ENCODE peak calls at places on chromosomes 3 and 15, in seven cellular contexts. T is A549, F is SK-N-SH, P is HepG2, Q is K562, J is GM23338, H is HCT116. W is an unnamed sample.
A peak's percentile ranks its signal among the peaks of the same experiment; 100 is the strongest.

GRCh38 chr3:125440559-125440955 is 65.4 kb upstream of the ZNF148 start:
- DNase-seq in T (peak; percentile 6), F (no peak), P (peak; percentile 67), Q (peak; percentile 19), J (no peak), H (no peak), W (no peak)

GRCh38 chr15:68431792-68432401 is at the start of gene ITGA11:
- DNase-seq in T (peak; percentile 57), F (peak; percentile 91), P (no peak), Q (no peak), J (peak; percentile 90), H (no peak), W (no peak)

GRCh38 chr3:187292631-187293513 is 1.3 kb upstream of the MASP1 start:
- DNase-seq in T (no peak), F (no peak), P (no peak), Q (no peak), J (no peak), H (no peak), W (no peak)

GRCh38 chr3:57778499-57778898 is 22.4 kb downstream of the SLMAP start:
- DNase-seq in T (no peak), F (no peak), P (no peak), Q (no peak), J (no peak), H (no peak), W (no peak)

GRCh38 chr15:65184305-65184943 is 718 bp downstream of the CLPX start:
- DNase-seq in T (peak; percentile 71), F (peak; percentile 70), P (peak; percentile 64), Q (peak; percentile 59), J (peak; percentile 79), H (no peak), W (no peak)

GRCh38 chr3:82011336-82011735 is 249.9 kb upstream of the GBE1 start:
- DNase-seq in T (no peak), F (no peak), P (no peak), Q (no peak), J (no peak), H (no peak), W (no peak)

GRCh38 chr3:114231616-114232015 is 5.8 kb downstream of the ZNF80 start:
- DNase-seq in T (no peak), F (no peak), P (no peak), Q (no peak), J (no peak), H (no peak), W (no peak)

GRCh38 chr3:113557374-113557773 is 25.0 kb downstream of the SIDT1 start:
- DNase-seq in T (peak; percentile 85), F (no peak), P (peak; percentile 67), Q (no peak), J (peak; percentile 17), H (peak; percentile 16), W (no peak)

GRCh38 chr3:123258811-123259420 is 57.2 kb downstream of the SEC22A start:
- DNase-seq in T (peak; percentile 65), F (peak; percentile 56), P (peak; percentile 43), Q (no peak), J (peak; percentile 51), H (peak; percentile 50), W (peak; percentile 24)

GRCh38 chr15:84772467-84772866 is 24.1 kb downstream of the ZNF592 start:
- DNase-seq in T (no peak), F (no peak), P (no peak), Q (no peak), J (no peak), H (no peak), W (no peak)
- TF ChIP-seq REST in T (no peak), F (no peak), P (no peak), Q (no peak), J (no peak), H (no peak), W (no peak)

GRCh38 chr3:126926684-126927404 is 56.1 kb upstream of the PLXNA1 start:
- DNase-seq in T (no peak), F (no peak), P (no peak), Q (peak; percentile 45), J (no peak), H (peak; percentile 19), W (peak; percentile 24)

GRCh38 chr3:126928921-126929485 is 53.9 kb upstream of the PLXNA1 start:
- DNase-seq in T (no peak), F (peak; percentile 56), P (no peak), Q (peak; percentile 31), J (no peak), H (no peak), W (no peak)

GRCh38 chr3:126925411-126926171 is 57.3 kb upstream of the PLXNA1 start:
- DNase-seq in T (no peak), F (no peak), P (no peak), Q (no peak), J (no peak), H (no peak), W (no peak)

GRCh38 chr3:126927846-126928245 is 55.1 kb upstream of the PLXNA1 start:
- DNase-seq in T (no peak), F (peak; percentile 54), P (no peak), Q (no peak), J (no peak), H (no peak), W (no peak)

GRCh38 chr3:126927405-126927750 is 55.5 kb upstream of the PLXNA1 start:
- DNase-seq in T (no peak), F (peak; percentile 56), P (no peak), Q (no peak), J (no peak), H (no peak), W (no peak)
- H3K27ac ChIP-seq in T (peak overlapping the region; percentile 59), F (peak overlapping the region; percentile 98), P (no peak overlapping the region), Q (no peak overlapping the region), J (no peak overlapping the region), H (no peak overlapping the region), W (peak overlapping the region; percentile 1)

GRCh38 chr15:26873846-26874245 is 7.0 kb downstream of the GABRA5 start:
- DNase-seq in T (no peak), F (no peak), P (no peak), Q (no peak), J (no peak), H (no peak), W (no peak)
- TF ChIP-seq REST in T (no peak), F (no peak), P (no peak), Q (no peak), J (no peak), H (no peak), W (no peak)

GRCh38 chr15:89852342-89853005 is 37.8 kb upstream of the ANPEP start:
- DNase-seq in T (no peak), F (no peak), P (peak; percentile 13), Q (no peak), J (no peak), H (no peak), W (no peak)

GRCh38 chr15:89847101-89847500 is 32.4 kb upstream of the ANPEP start:
- DNase-seq in T (no peak), F (no peak), P (no peak), Q (no peak), J (no peak), H (no peak), W (no peak)

GRCh38 chr15:89855948-89856347 is 37.8 kb downstream of the AP3S2 start:
- DNase-seq in T (no peak), F (no peak), P (no peak), Q (no peak), J (no peak), H (no peak), W (no peak)

GRCh38 chr15:89857673-89858072 is 36.1 kb downstream of the AP3S2 start:
- DNase-seq in T (peak; percentile 60), F (no peak), P (peak; percentile 89), Q (no peak), J (no peak), H (no peak), W (no peak)

GRCh38 chr15:89851665-89852341 is 37.2 kb upstream of the ANPEP start:
- DNase-seq in T (no peak), F (no peak), P (no peak), Q (no peak), J (no peak), H (no peak), W (no peak)
- H3K27ac ChIP-seq in T (peak overlapping the region; percentile 33), F (peak overlapping the region; percentile 95), P (no peak overlapping the region), Q (no peak overlapping the region), J (no peak overlapping the region), H (peak overlapping the region; percentile 29), W (no peak overlapping the region)

GRCh38 chr15:42058791-42059190 is 35.6 kb downstream of the PLA2G4D start:
- DNase-seq in T (no peak), F (no peak), P (no peak), Q (no peak), J (no peak), H (no peak), W (no peak)

GRCh38 chr15:42060477-42060763 is 33.9 kb downstream of the PLA2G4D start:
- DNase-seq in T (no peak), F (no peak), P (no peak), Q (no peak), J (no peak), H (no peak), W (no peak)

GRCh38 chr15:42060797-42061196 is 33.6 kb downstream of the PLA2G4D start:
- DNase-seq in T (no peak), F (no peak), P (peak; percentile 35), Q (no peak), J (no peak), H (no peak), W (no peak)

GRCh38 chr15:42057744-42058646 is 36.4 kb downstream of the PLA2G4D start:
- DNase-seq in T (no peak), F (no peak), P (no peak), Q (no peak), J (no peak), H (no peak), W (no peak)

GRCh38 chr15:42059661-42060476 is 34.5 kb downstream of the PLA2G4D start:
- DNase-seq in T (peak; percentile 48), F (peak; percentile 69), P (peak; percentile 28), Q (peak; percentile 73), J (peak; percentile 78), H (no peak), W (peak; percentile 47)
- TF ChIP-seq REST in T (no peak), F (no peak), P (no peak), Q (no peak), J (no peak), H (no peak), W (no peak)

W was measured in Panc1.